ENCODE peak calls at places on chromosomes 16 and 17, in six cellular contexts. K, W, P, N, X and R are unnamed samples. For H3K27me3 and H3K4me1, the result is how much of the 10 kb centered on the place peaks cover.

GRCh38 chr16:20166531-20167235 is 93.0 kb upstream of the GPR139 start:
- DNase-seq in K (no peak), W (peak), P (no peak), N (no peak), X (no peak), R (peak)

GRCh38 chr17:1727258-1727789 is 2.8 kb downstream of the WDR81 start:
- DNase-seq in K (no peak), W (peak), P (no peak), N (no peak), X (no peak), R (no peak)

GRCh38 chr17:29451338-29451737 is 61.2 kb downstream of the TAOK1 start:
- DNase-seq in K (no peak), W (no peak), P (no peak), N (no peak), X (no peak), R (no peak)

GRCh38 chr16:4654387-4654901 is 29.8 kb downstream of the MGRN1 start:
- DNase-seq in K (peak), W (peak), P (peak), N (no peak), X (peak), R (no peak)

GRCh38 chr17:4230142-4230541 is 33.6 kb downstream of the ANKFY1 start:
- DNase-seq in K (no peak), W (peak), P (peak), N (peak), X (peak), R (peak)

GRCh38 chr16:81483064-81483969 is 38.7 kb downstream of the CMIP start:
- DNase-seq in K (no peak), W (no peak), P (no peak), N (no peak), X (no peak), R (no peak)

GRCh38 chr17:42507671-42508070 is 28.4 kb upstream of the NAGLU start:
- DNase-seq in K (no peak), W (no peak), P (no peak), N (no peak), X (no peak), R (no peak)

GRCh38 chr16:79847569-79847968 is 247.0 kb upstream of the MAF start:
- DNase-seq in K (no peak), W (no peak), P (no peak), N (no peak), X (no peak), R (no peak)

GRCh38 chr16:24626251-24626650 is 86.9 kb downstream of the RBBP6 start:
- DNase-seq in K (no peak), W (no peak), P (no peak), N (no peak), X (no peak), R (no peak)

GRCh38 chr16:89043636-89044393 is 49.8 kb upstream of the ACSF3 start:
- DNase-seq in K (no peak), W (no peak), P (no peak), N (no peak), X (no peak), R (no peak)
- H3K27me3 ChIP-seq in K (under half), W (under half), P (under half), N (half or more), X (under half), R (under half)

GRCh38 chr17:61251939-61252865 is 147.4 kb upstream of the TBX2 start:
- DNase-seq in K (peak), W (peak), P (peak), N (peak), X (peak), R (peak)
- H3K4me3 ChIP-seq in K (no peak), W (no peak), P (no peak), N (no peak), X (no peak), R (no peak)

GRCh38 chr17:78947235-78948153 is 22.3 kb upstream of the TIMP2 start:
- DNase-seq in K (peak), W (peak), P (peak), N (peak), X (peak), R (no peak)
- H3K4me1 ChIP-seq in K (under half), W (under half), P (under half), N (half or more), X (under half), R (under half)

DNA sequence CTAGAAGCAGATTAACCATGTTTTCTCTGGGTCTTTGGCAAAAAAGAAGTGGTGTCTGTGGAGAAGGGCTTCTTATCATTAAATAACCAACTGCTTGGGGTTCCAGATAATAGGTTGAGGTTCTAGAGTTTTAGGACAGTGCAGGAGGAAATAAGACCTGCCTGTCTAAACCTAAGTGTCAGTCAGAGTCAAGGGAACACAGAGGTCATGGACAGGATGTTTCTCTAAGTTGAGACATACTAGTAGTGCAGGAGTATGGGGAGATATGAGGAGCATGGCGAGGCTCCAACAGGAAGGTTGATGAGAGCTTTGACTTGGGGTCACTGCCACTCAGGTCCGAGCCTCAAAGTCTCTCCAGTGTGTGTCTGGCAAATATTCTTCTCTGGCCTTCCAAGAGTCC is 5.0 kb upstream of the ANKS4B start:
- DNase-seq in K (no peak), W (no peak), P (no peak), N (no peak), X (no peak), R (no peak)
- H3K27me3 ChIP-seq in K (under half), W (under half), P (under half), N (under half), X (under half), R (under half)